ENCODE peak calls at places on chromosomes 4 and X, in eight cellular contexts. F, W, K, E, U, X, R and L are unnamed samples.

GRCh38 chrX:16727637-16728036 is 8.2 kb downstream of the SYAP1 start:
- DNase-seq in F (no peak), W (no peak), K (no peak), E (no peak), U (no peak), X (no peak), R (no peak), L (no peak)

GRCh38 chrX:130247996-130248395 is 20.7 kb downstream of the ZNF280C start:
- DNase-seq in F (no peak), W (no peak), K (no peak), E (no peak), U (no peak), X (no peak), R (no peak), L (no peak)

GRCh38 chr4:76194325-76194724 is 19.3 kb downstream of the SCARB2 start:
- DNase-seq in F (peak), W (no peak), K (no peak), E (no peak), U (peak), X (no peak), R (no peak), L (no peak)

GRCh38 chr4:175827510-175827909 is 15.4 kb upstream of the GPM6A start:
- DNase-seq in F (no peak), W (no peak), K (no peak), E (no peak), U (no peak), X (no peak), R (no peak), L (no peak)

GRCh38 chr4:107896158-107896645 is 35.1 kb upstream of the CYP2U1 start:
- DNase-seq in F (peak), W (no peak), K (no peak), E (no peak), U (no peak), X (no peak), R (no peak), L (no peak)

GRCh38 chr4:75135068-75135825 is 202.3 kb downstream of the PARM1 start:
- DNase-seq in F (no peak), W (no peak), K (no peak), E (no peak), U (no peak), X (no peak), R (no peak), L (no peak)

GRCh38 chr4:152539556-152540292 is 3.8 kb upstream of the FBXW7 start:
- DNase-seq in F (no peak), W (no peak), K (no peak), E (no peak), U (no peak), X (no peak), R (no peak), L (no peak)

GRCh38 chr4:7128234-7128633 is 60.4 kb upstream of the GRPEL1 start:
- DNase-seq in F (no peak), W (no peak), K (no peak), E (no peak), U (no peak), X (no peak), R (no peak), L (no peak)

GRCh38 chr4:5632571-5632970 is 75.8 kb downstream of the EVC2 start:
- DNase-seq in F (no peak), W (no peak), K (peak), E (no peak), U (no peak), X (no peak), R (no peak), L (no peak)

GRCh38 chr4:27861381-27861787 is 1000.7 kb downstream of the STIM2 start:
- DNase-seq in F (peak), W (no peak), K (peak), E (peak), U (peak), X (no peak), R (no peak), L (no peak)

GRCh38 chrX:137354851-137355250 is 211.1 kb upstream of the ZIC3 start:
- DNase-seq in F (no peak), W (no peak), K (no peak), E (no peak), U (no peak), X (no peak), R (no peak), L (no peak)

GRCh38 chrX:11212741-11213140 is 80.5 kb upstream of the AMELX start:
- DNase-seq in F (no peak), W (no peak), K (no peak), E (no peak), U (no peak), X (no peak), R (no peak), L (no peak)

GRCh38 chrX:13380230-13380629 is 60.4 kb upstream of the ATXN3L start:
- DNase-seq in F (peak), W (no peak), K (no peak), E (no peak), U (no peak), X (no peak), R (no peak), L (no peak)

GRCh38 chr4:125132281-125132680 is 182.5 kb upstream of the FAT4 start:
- DNase-seq in F (no peak), W (no peak), K (no peak), E (no peak), U (no peak), X (no peak), R (no peak), L (no peak)

GRCh38 chrX:35890699-35891098 is 28.8 kb upstream of the CFAP47 start:
- DNase-seq in F (peak), W (no peak), K (peak), E (peak), U (peak), X (no peak), R (peak), L (no peak)

GRCh38 chr4:14196141-14196540 is 568.6 kb upstream of the BOD1L1 start:
- DNase-seq in F (peak), W (peak), K (peak), E (peak), U (peak), X (peak), R (peak), L (no peak)

GRCh38 chrX:132743086-132743485 is 215.3 kb downstream of the HS6ST2 start:
- DNase-seq in F (no peak), W (no peak), K (peak), E (no peak), U (no peak), X (no peak), R (no peak), L (no peak)

GRCh38 chrX:104668550-104668949 is 102.6 kb downstream of the IL1RAPL2 start:
- DNase-seq in F (peak), W (no peak), K (no peak), E (peak), U (no peak), X (no peak), R (no peak), L (no peak)

GRCh38 chr4:77012726-77013125 is 63.1 kb downstream of the CCNI start:
- DNase-seq in F (no peak), W (peak), K (no peak), E (no peak), U (no peak), X (no peak), R (no peak), L (no peak)

GRCh38 chrX:152915541-152916241 is 17.8 kb downstream of the ZNF185 start:
- DNase-seq in F (peak), W (peak), K (no peak), E (peak), U (no peak), X (no peak), R (no peak), L (no peak)

GRCh38 chr4:183255487-183255886 is 64.6 kb downstream of the CLDN22 start:
- DNase-seq in F (no peak), W (no peak), K (no peak), E (no peak), U (no peak), X (no peak), R (no peak), L (no peak)

GRCh38 chrX:17788439-17788838 is 51.1 kb downstream of the SCML1 start:
- DNase-seq in F (peak), W (no peak), K (peak), E (peak), U (peak), X (no peak), R (peak), L (peak)

GRCh38 chr4:122709236-122709635 is 23.3 kb upstream of the BBS12 start:
- DNase-seq in F (no peak), W (no peak), K (no peak), E (no peak), U (no peak), X (no peak), R (no peak), L (no peak)

GRCh38 chr4:162499478-162499877 is 335.7 kb upstream of the FSTL5 start:
- DNase-seq in F (no peak), W (no peak), K (no peak), E (peak), U (no peak), X (no peak), R (no peak), L (no peak)

GRCh38 chr4:121676388-121677075 is 20.2 kb downstream of the ANXA5 start:
- DNase-seq in F (no peak), W (no peak), K (no peak), E (no peak), U (no peak), X (no peak), R (no peak), L (no peak)

GRCh38 chr4:6104541-6105130 is 86.4 kb upstream of the C4orf50 start:
- DNase-seq in F (no peak), W (no peak), K (no peak), E (no peak), U (no peak), X (no peak), R (no peak), L (no peak)

GRCh38 chr4:145583656-145584055 is 35.5 kb upstream of the MMAA start:
- DNase-seq in F (no peak), W (no peak), K (no peak), E (no peak), U (no peak), X (no peak), R (no peak), L (no peak)

GRCh38 chr4:142278171-142278570 is 567.9 kb downstream of the INPP4B start:
- DNase-seq in F (no peak), W (no peak), K (no peak), E (no peak), U (no peak), X (no peak), R (no peak), L (no peak)

GRCh38 chrX:16671005-16671404 is 21.0 kb downstream of the S100G start:
- DNase-seq in F (peak), W (no peak), K (peak), E (peak), U (no peak), X (no peak), R (no peak), L (no peak)

GRCh38 chr4:15515106-15515505 is 45.4 kb downstream of the CC2D2A start:
- DNase-seq in F (no peak), W (no peak), K (no peak), E (no peak), U (no peak), X (no peak), R (no peak), L (no peak)

GRCh38 chr4:180521181-180521580 is 1722.0 kb upstream of the TENM3 start:
- DNase-seq in F (no peak), W (no peak), K (no peak), E (no peak), U (no peak), X (no peak), R (no peak), L (no peak)

GRCh38 chr4:156992943-156993342 is 21.3 kb upstream of the PDGFC start:
- DNase-seq in F (no peak), W (no peak), K (no peak), E (no peak), U (no peak), X (no peak), R (no peak), L (no peak)

GRCh38 chr4:155780773-155781172 is 22.0 kb downstream of the GUCY1B1 start:
- DNase-seq in F (no peak), W (no peak), K (no peak), E (no peak), U (no peak), X (no peak), R (no peak), L (no peak)